ENCODE peak calls at places on chromosomes 13 and 19, in ten cellular contexts. K, P, X, L, J, W, B, M, C and T are unnamed samples.

GRCh38 chr13:82674546-82674945 is 1207.7 kb downstream of the SLITRK1 start:
- DNase-seq in X (no peak), P (no peak), B (no peak), K (no peak), M (no peak), C (no peak), W (no peak), J (no peak), L (no peak), T (no peak)

GRCh38 chr19:11382898-11383705 is 1.0 kb downstream of the EPOR start:
- DNase-seq in X (no peak), C (peak), P (peak), M (no peak), L (no peak), B (no peak), J (peak), K (peak), W (no peak), T (no peak)

GRCh38 chr19:1045247-1045603 is 5.3 kb downstream of the ABCA7 start:
- DNase-seq in K (no peak), X (peak), L (no peak), M (no peak), C (no peak), B (peak), W (no peak), J (no peak), P (peak), T (no peak)

GRCh38 chr19:42111811-42112210 is 20.4 kb downstream of the POU2F2 start:
- DNase-seq in C (no peak), P (no peak), K (no peak), B (no peak), M (no peak), J (no peak), L (no peak), X (no peak), W (no peak), T (no peak)

GRCh38 chr13:74203576-74203975 is 69.4 kb upstream of the KLF12 start:
- DNase-seq in K (no peak), X (no peak), W (no peak), M (no peak), P (no peak), J (no peak), B (no peak), L (no peak), C (no peak), T (no peak)

GRCh38 chr19:55179570-55180484 is at the start of gene SYT5:
- DNase-seq in C (no peak), L (peak), K (peak), X (no peak), P (peak), J (peak), W (no peak), B (peak), M (no peak), T (no peak)

GRCh38 chr13:107866007-107866665 is 349.2 kb downstream of the LIG4 start:
- DNase-seq in X (no peak), C (no peak), L (no peak), M (peak), W (peak), P (no peak), K (peak), B (no peak), J (no peak), T (no peak)

GRCh38 chr19:17965370-17966114 is 1.4 kb upstream of the KCNN1 start:
- DNase-seq in B (no peak), W (no peak), J (no peak), P (no peak), L (no peak), M (no peak), X (no peak), C (no peak), K (no peak), T (no peak)

GRCh38 chr19:6731822-6732221 is 5.6 kb downstream of the GPR108 start:
- DNase-seq in P (no peak), C (peak), B (no peak), L (no peak), W (no peak), J (no peak), X (no peak), M (no peak), K (no peak), T (no peak)